ENCODE peak calls at places on chromosomes 16 and 17, in five cellular contexts. One of them, this sample, is unnamed.

GRCh38 chr16:70706948-70707465 is 21.2 kb upstream of the MTSS2 start:
- DNase-seq in stimulated activated CD8-positive, alpha-beta memory T cell treated with anti-CD3 and anti-CD28 coated beads, Interleukin-4, amount 100 ng/mL, for 1 hour: no peak
- DNase-seq in adrenal gland: no peak
- DNase-seq in AG04449: no peak
- DNase-seq in nucleus accumbens: no peak
- DNase-seq in this sample: peak

GRCh38 chr17:61237275-61237674 is 162.4 kb upstream of the TBX2 start:
- DNase-seq in stimulated activated CD8-positive, alpha-beta memory T cell treated with anti-CD3 and anti-CD28 coated beads, Interleukin-4, amount 100 ng/mL, for 1 hour: no peak
- DNase-seq in AG04449: no peak
- DNase-seq in adrenal gland: no peak
- DNase-seq in nucleus accumbens: no peak
- DNase-seq in this sample: no peak

GRCh38 chr16:31215287-31216115 is 1.4 kb downstream of the PYDC1 start:
- DNase-seq in adrenal gland: peak
- DNase-seq in stimulated activated CD8-positive, alpha-beta memory T cell treated with anti-CD3 and anti-CD28 coated beads, Interleukin-4, amount 100 ng/mL, for 1 hour: no peak
- DNase-seq in nucleus accumbens: no peak
- DNase-seq in AG04449: no peak
- DNase-seq in this sample: no peak

GRCh38 chr17:13575922-13576419 is 25.8 kb downstream of the HS3ST3A1 start:
- DNase-seq in AG04449: no peak
- DNase-seq in adrenal gland: no peak
- DNase-seq in stimulated activated CD8-positive, alpha-beta memory T cell treated with anti-CD3 and anti-CD28 coated beads, Interleukin-4, amount 100 ng/mL, for 1 hour: no peak
- DNase-seq in nucleus accumbens: no peak
- DNase-seq in this sample: no peak

GRCh38 chr17:31095239-31096105 is 695 bp downstream of the NF1 start:
- DNase-seq in stimulated activated CD8-positive, alpha-beta memory T cell treated with anti-CD3 and anti-CD28 coated beads, Interleukin-4, amount 100 ng/mL, for 1 hour: peak
- DNase-seq in nucleus accumbens: peak
- DNase-seq in adrenal gland: peak
- DNase-seq in AG04449: no peak
- DNase-seq in this sample: no peak

GRCh38 chr17:38885044-38885727 is 15.3 kb downstream of the LASP1 start:
- DNase-seq in nucleus accumbens: no peak
- DNase-seq in stimulated activated CD8-positive, alpha-beta memory T cell treated with anti-CD3 and anti-CD28 coated beads, Interleukin-4, amount 100 ng/mL, for 1 hour: no peak
- DNase-seq in AG04449: no peak
- DNase-seq in adrenal gland: no peak
- DNase-seq in this sample: no peak

GRCh38 chr17:8954339-8954738 is 11.2 kb downstream of the PIK3R5 start:
- DNase-seq in adrenal gland: peak
- DNase-seq in AG04449: no peak
- DNase-seq in stimulated activated CD8-positive, alpha-beta memory T cell treated with anti-CD3 and anti-CD28 coated beads, Interleukin-4, amount 100 ng/mL, for 1 hour: peak
- DNase-seq in nucleus accumbens: no peak
- DNase-seq in this sample: no peak

GRCh38 chr16:31202402-31203385 is at the start of gene PYCARD:
- DNase-seq in adrenal gland: peak
- DNase-seq in nucleus accumbens: no peak
- DNase-seq in stimulated activated CD8-positive, alpha-beta memory T cell treated with anti-CD3 and anti-CD28 coated beads, Interleukin-4, amount 100 ng/mL, for 1 hour: no peak
- DNase-seq in AG04449: no peak
- DNase-seq in this sample: no peak

GRCh38 chr16:81632392-81633146 is 146.5 kb upstream of the PLCG2 start:
- DNase-seq in AG04449: no peak
- DNase-seq in stimulated activated CD8-positive, alpha-beta memory T cell treated with anti-CD3 and anti-CD28 coated beads, Interleukin-4, amount 100 ng/mL, for 1 hour: peak
- DNase-seq in nucleus accumbens: peak
- DNase-seq in adrenal gland: peak
- DNase-seq in this sample: peak

GRCh38 chr17:66255112-66255511 is 25.9 kb upstream of the APOH start:
- DNase-seq in nucleus accumbens: peak
- DNase-seq in adrenal gland: no peak
- DNase-seq in AG04449: no peak
- DNase-seq in stimulated activated CD8-positive, alpha-beta memory T cell treated with anti-CD3 and anti-CD28 coated beads, Interleukin-4, amount 100 ng/mL, for 1 hour: peak
- DNase-seq in this sample: no peak

This sample was measured in HS-5.